ENCODE peak calls at places on chromosomes 11 and 22, in nine cellular contexts. Z is thoracic aorta, A is PC-9, R is mucosa of descending colon, F is GM23338, T is tibial artery, P is spleen, S is adrenal gland, C is Peyer's patch. G is an unnamed sample.

GRCh38 chr11:72237112-72237931 is 6.7 kb downstream of the PHOX2A start:
- DNase-seq in S (no peak), A (no peak), P (peak; percentile 72), F (no peak), C (no peak), T (no peak), R (no peak), Z (no peak), G (peak; percentile 12)

GRCh38 chr11:5210376-5210885 is 9.9 kb upstream of the OR51V1 start:
- DNase-seq in A (no peak), S (no peak), R (no peak), C (no peak), P (no peak), T (no peak), F (no peak), Z (no peak), G (no peak)

GRCh38 chr11:44927174-44927661 is 23.5 kb downstream of the TP53I11 start:
- DNase-seq in R (peak; percentile 72), T (peak; percentile 38), A (peak; percentile 46), S (peak; percentile 56), P (peak; percentile 90), F (peak; percentile 96), C (peak; percentile 80), Z (no peak), G (peak; percentile 21)

GRCh38 chr11:1148752-1149180 is 9.0 kb upstream of the MUC5AC start:
- DNase-seq in S (no peak), Z (no peak), P (no peak), F (no peak), A (no peak), R (peak; percentile 44), C (no peak), T (no peak), G (no peak)

GRCh38 chr11:76700177-76701100 is 29.9 kb upstream of the LRRC32 start:
- DNase-seq in Z (no peak), F (no peak), C (peak; percentile 32), T (no peak), R (no peak), S (peak; percentile 94), A (peak; percentile 84), P (peak; percentile 49), G (peak; percentile 39)

GRCh38 chr22:37045958-37046357 is 5.6 kb upstream of the KCTD17 start:
- DNase-seq in Z (no peak), S (no peak), R (no peak), T (no peak), C (no peak), P (no peak), F (peak; percentile 74), A (no peak), G (no peak)

GRCh38 chr11:114197799-114198500 is 98.2 kb upstream of the NNMT start:
- DNase-seq in S (peak; percentile 91), P (peak; percentile 64), F (no peak), R (no peak), Z (peak; percentile 61), C (no peak), T (peak; percentile 76), A (no peak), G (peak; percentile 91)

GRCh38 chr11:62133328-62134065 is 9.7 kb downstream of the INCENP start:
- DNase-seq in Z (no peak), A (no peak), T (peak; percentile 2), P (no peak), S (no peak), C (no peak), R (no peak), F (no peak), G (no peak)

GRCh38 chr11:8102296-8102915 is 21.4 kb downstream of the TUB start:
- DNase-seq in R (no peak), F (no peak), A (no peak), T (no peak), P (peak; percentile 35), S (no peak), C (no peak), Z (no peak), G (no peak)

GRCh38 chr11:101470881-101471535 is 112.8 kb downstream of the TRPC6 start:
- DNase-seq in C (no peak), P (no peak), S (no peak), Z (no peak), R (no peak), A (no peak), T (no peak), F (no peak), G (no peak)

GRCh38 chr11:128488471-128488870 is 98.9 kb downstream of the ETS1 start:
- DNase-seq in Z (peak; percentile 47), C (no peak), F (no peak), R (no peak), T (no peak), S (no peak), A (no peak), P (no peak), G (peak; percentile 50)

GRCh38 chr22:27873476-27873875 is 45.6 kb downstream of the PITPNB start:
- DNase-seq in C (no peak), P (no peak), T (peak; percentile 57), R (no peak), F (no peak), A (no peak), Z (no peak), S (peak; percentile 44), G (no peak)

GRCh38 chr11:16239130-16240105 is 116.9 kb downstream of the SOX6 start:
- DNase-seq in R (no peak), F (no peak), Z (no peak), P (no peak), A (no peak), C (no peak), S (no peak), T (no peak), G (no peak)

GRCh38 chr11:78929092-78929905 is 354.6 kb upstream of the NARS2 start:
- DNase-seq in F (peak; percentile 95), T (no peak), S (no peak), R (no peak), Z (no peak), A (no peak), P (no peak), C (no peak), G (no peak)

GRCh38 chr22:49291781-49292180 is 535.9 kb downstream of the BRD1 start:
- DNase-seq in S (no peak), R (no peak), F (no peak), Z (no peak), A (no peak), T (peak; percentile 5), C (no peak), P (peak; percentile 12), G (no peak)

GRCh38 chr11:120182790-120183491 is 27.9 kb upstream of the OAF start:
- DNase-seq in F (peak; percentile 74), Z (no peak), R (peak; percentile 86), A (no peak), S (no peak), C (peak; percentile 75), T (no peak), P (peak; percentile 45), G (no peak)
- H3K4me1 ChIP-seq in F (no peaks in the 10 kb centered on the region), Z (no peaks in the 10 kb centered on the region), R (peaks cover 43% of the 10 kb centered on the region), A (no peaks in the 10 kb centered on the region), S (peaks cover 18% of the 10 kb centered on the region), C (peaks cover 32% of the 10 kb centered on the region), T (no peaks in the 10 kb centered on the region), P (peaks cover 5% of the 10 kb centered on the region), G (peaks cover 19% of the 10 kb centered on the region)

DNA sequence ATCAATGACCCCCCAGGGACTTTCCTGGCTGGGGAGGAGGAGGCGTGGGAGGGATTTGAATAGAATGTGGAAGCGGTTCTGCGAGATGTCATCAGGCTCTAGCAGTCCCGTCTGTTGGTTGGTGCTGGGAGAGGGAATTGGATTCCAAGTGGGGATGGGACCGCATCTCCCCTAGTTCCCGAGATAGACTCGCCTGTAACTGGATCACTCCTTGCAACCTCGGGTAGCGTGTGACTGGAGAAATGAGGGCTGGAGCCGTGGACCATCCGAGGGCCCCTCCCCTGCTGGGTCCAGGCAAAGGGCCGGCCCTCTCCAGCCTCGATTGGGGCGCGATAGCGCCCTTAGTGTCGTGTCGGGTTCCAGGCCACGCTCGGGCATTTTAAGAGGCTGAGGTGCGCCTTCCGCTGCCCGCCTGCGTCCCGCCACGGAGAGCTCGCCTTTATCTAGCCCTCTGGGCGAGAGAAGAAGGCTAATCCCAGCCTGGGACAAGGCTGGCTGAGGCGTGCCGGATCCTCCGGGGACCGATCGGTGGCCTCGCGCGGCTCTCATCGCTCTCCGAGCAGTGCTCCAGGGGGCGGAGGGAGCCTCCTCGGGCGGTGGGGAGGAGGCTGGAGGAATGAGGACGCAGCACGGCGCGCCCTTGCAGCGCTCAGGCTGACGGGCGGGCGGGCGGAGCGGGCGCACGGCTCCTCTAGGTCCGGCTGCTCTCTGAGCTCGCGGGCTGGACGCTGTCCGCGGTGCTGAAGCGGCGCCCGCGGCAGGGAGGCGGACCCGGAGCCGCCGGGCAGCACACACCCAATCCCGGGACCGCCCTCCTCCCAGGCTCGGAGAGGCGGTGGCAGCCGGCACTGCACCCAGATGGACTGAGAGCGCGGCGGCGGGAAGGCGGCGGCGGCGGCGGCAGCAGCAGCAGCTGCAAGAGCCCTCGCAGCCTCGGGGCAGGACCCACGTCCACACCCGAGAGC is 107.8 kb downstream of the OSBP2 start:
- DNase-seq in P (peak; percentile 85), A (peak; percentile 89), C (peak; percentile 91), F (peak; percentile 94), Z (peak; percentile 50), S (peak; percentile 89), R (peak; percentile 87), T (peak; percentile 75), G (peak; percentile 67)
- TF ChIP-seq CTCF in P (peak; percentile 32), A (no peak), C (peak; percentile 22), F (no peak), Z (peak; percentile 73), S (peak; percentile 56), R (peak; percentile 54), T (peak; percentile 74), G (peak; percentile 48)

DNA sequence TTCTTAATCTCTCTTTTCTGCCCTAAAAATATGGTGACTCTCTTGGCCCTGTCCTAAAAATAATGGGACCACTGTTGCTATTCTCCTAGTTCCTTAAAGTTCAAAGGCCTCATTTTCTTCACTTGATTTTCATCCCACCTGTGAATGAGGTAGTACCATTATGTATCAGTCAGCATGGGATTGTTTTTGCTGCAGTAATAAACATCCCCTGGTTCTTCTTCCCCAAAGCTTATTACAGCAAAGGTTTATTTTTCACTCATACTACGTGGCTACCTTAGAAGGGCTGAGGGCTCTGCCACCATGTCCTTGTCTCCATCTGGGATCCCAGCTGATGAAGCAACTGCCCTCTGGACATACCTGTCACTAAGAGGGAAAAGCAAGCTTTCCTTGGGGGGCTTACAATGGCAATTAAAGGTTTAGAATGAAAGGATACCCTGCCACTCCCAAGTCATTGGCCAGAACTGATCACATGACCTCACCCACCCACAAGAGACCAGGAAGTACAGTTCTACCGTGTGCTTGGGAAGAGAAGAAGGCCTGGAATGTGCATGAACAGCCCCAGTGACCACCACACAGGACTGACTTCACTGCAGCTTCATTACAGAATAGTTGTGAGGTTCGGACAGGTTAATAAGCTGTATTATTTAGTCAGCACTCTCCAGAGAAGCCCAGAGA is 7.8 kb downstream of the TTC38 start:
- DNase-seq in Z (no peak), T (no peak), F (no peak), C (peak; percentile 15), A (no peak), S (no peak), R (no peak), P (no peak), G (no peak)
- H3K36me3 ChIP-seq in Z (peaks cover 81% of the 10 kb centered on the region), T (peaks cover 86% of the 10 kb centered on the region), F (peaks cover 16% of the 10 kb centered on the region), C (peaks cover 93% of the 10 kb centered on the region), A (peaks cover 8% of the 10 kb centered on the region), S (no peaks in the 10 kb centered on the region), R (peaks cover 23% of the 10 kb centered on the region), P (peaks cover 49% of the 10 kb centered on the region), G (no peaks in the 10 kb centered on the region)

DNA sequence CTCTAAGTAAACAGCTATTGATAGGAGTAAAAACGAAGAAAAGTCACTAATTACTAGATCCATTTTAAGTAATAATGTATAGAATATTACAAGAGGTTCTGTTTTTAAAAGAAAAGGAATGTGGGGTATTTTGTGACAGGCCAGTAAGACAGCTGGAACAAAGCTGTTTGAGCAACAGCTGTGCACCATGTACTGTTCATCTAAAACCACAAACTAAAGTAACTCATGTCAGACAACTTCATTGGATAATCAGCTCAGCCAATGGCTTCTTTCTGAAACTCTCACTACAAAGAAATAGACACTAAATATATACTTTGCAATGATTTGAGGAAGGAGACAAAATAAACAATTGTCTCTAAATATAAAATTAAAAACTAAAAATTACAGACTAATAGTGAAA is 16.1 kb downstream of the RRAS2 start:
- DNase-seq in R (no peak), S (no peak), F (no peak), Z (no peak), P (no peak), T (no peak), C (no peak), A (no peak), G (no peak)
- H3K4me1 ChIP-seq in R (no peaks in the 10 kb centered on the region), S (no peaks in the 10 kb centered on the region), F (peaks cover 48% of the 10 kb centered on the region), Z (no peaks in the 10 kb centered on the region), P (peaks cover 15% of the 10 kb centered on the region), T (no peaks in the 10 kb centered on the region), C (no peaks in the 10 kb centered on the region), A (no peaks in the 10 kb centered on the region), G (peaks cover 11% of the 10 kb centered on the region)